ENCODE peak calls at places on chromosomes 6 and 20, in eight cellular contexts. N, P, K, Z, W, F, M and Q are unnamed samples. For H3K4me1 and H3K9me3, the result is how much of the 10 kb centered on the place peaks cover.

GRCh38 chr6:133241088-133241900 is at the start of gene EYA4:
- DNase-seq in N (peak), F (no peak), M (no peak), Z (peak), W (peak), K (no peak), P (no peak), Q (no peak)

GRCh38 chr6:51098246-51098645 is 279.6 kb downstream of the TFAP2B start:
- DNase-seq in K (no peak), Z (no peak), F (no peak), P (no peak), M (no peak), W (no peak), N (no peak), Q (no peak)

GRCh38 chr20:3777726-3778629 is 3.3 kb downstream of the SPEF1 start:
- DNase-seq in W (peak), M (peak), Z (peak), P (peak), N (peak), K (peak), F (peak), Q (peak)

GRCh38 chr6:149319413-149319812 is 1.9 kb downstream of the TAB2 start:
- DNase-seq in K (no peak), P (no peak), N (no peak), M (no peak), F (peak), Z (no peak), W (peak), Q (no peak)

GRCh38 chr6:142225552-142225951 is 76.3 kb upstream of the ADGRG6 start:
- DNase-seq in F (no peak), W (no peak), N (no peak), Z (no peak), P (no peak), M (no peak), K (no peak), Q (no peak)

GRCh38 chr6:160007581-160007980 is 38.7 kb downstream of the IGF2R start:
- DNase-seq in N (no peak), M (no peak), F (no peak), Z (no peak), W (no peak), K (no peak), P (no peak), Q (no peak)

GRCh38 chr6:34018026-34018425 is 127.9 kb downstream of the GRM4 start:
- DNase-seq in M (no peak), F (no peak), P (no peak), Z (no peak), K (no peak), W (no peak), N (no peak), Q (no peak)

GRCh38 chr20:35055445-35056276 is 36.9 kb downstream of the TRPC4AP start:
- DNase-seq in Z (no peak), W (peak), M (no peak), F (peak), K (no peak), N (peak), P (no peak), Q (no peak)

GRCh38 chr6:83270971-83271714 is 78.0 kb downstream of the RWDD2A start:
- DNase-seq in M (no peak), N (no peak), W (peak), K (no peak), F (no peak), P (no peak), Z (no peak), Q (no peak)

GRCh38 chr20:63952769-63953168 is 3.4 kb downstream of the UCKL1 start:
- DNase-seq in W (no peak), N (no peak), Z (no peak), K (no peak), P (no peak), F (no peak), M (peak), Q (no peak)

GRCh38 chr20:1332749-1333300 is 3.9 kb upstream of the SDCBP2 start:
- DNase-seq in F (no peak), M (peak), W (no peak), K (no peak), N (no peak), Z (no peak), P (no peak), Q (no peak)

GRCh38 chr20:58555078-58555765 is 40.0 kb upstream of the APCDD1L start:
- DNase-seq in N (no peak), W (peak), P (no peak), F (no peak), Z (peak), M (no peak), K (no peak), Q (no peak)

GRCh38 chr20:8388146-8388545 is 256.1 kb downstream of the PLCB1 start:
- DNase-seq in F (no peak), P (no peak), W (peak), M (no peak), K (no peak), N (no peak), Z (no peak), Q (no peak)

GRCh38 chr6:111576302-111576701 is 29.4 kb downstream of the TRAF3IP2 start:
- DNase-seq in N (no peak), M (no peak), Z (no peak), W (peak), K (no peak), P (no peak), F (no peak), Q (no peak)

GRCh38 chr6:36232172-36232571 is 35.6 kb downstream of the BRPF3 start:
- DNase-seq in M (no peak), P (no peak), N (no peak), F (no peak), K (no peak), W (no peak), Z (peak), Q (no peak)

GRCh38 chr6:36227379-36228344 is 31.1 kb downstream of the BRPF3 start:
- DNase-seq in P (no peak), M (no peak), N (no peak), W (no peak), F (no peak), Z (peak), K (no peak), Q (no peak)

GRCh38 chr6:36226648-36227047 is 30.1 kb downstream of the BRPF3 start:
- DNase-seq in N (no peak), P (no peak), W (no peak), M (no peak), K (no peak), Z (peak), F (no peak), Q (no peak)

GRCh38 chr6:36229223-36229622 is 32.7 kb downstream of the BRPF3 start:
- DNase-seq in K (no peak), M (no peak), Z (peak), F (no peak), P (no peak), W (no peak), N (no peak), Q (no peak)

GRCh38 chr6:36230376-36230775 is 33.8 kb downstream of the BRPF3 start:
- DNase-seq in Z (no peak), F (no peak), M (no peak), P (no peak), W (no peak), N (no peak), K (no peak), Q (no peak)
- H3K4me1 ChIP-seq in Z (under half), F (under half), M (under half), P (under half), W (under half), N (under half), K (under half), Q (under half)

GRCh38 chr6:162364488-162364887 is 363.1 kb downstream of the PRKN start:
- DNase-seq in N (no peak), M (no peak), W (no peak), P (no peak), K (no peak), Z (no peak), F (no peak), Q (no peak)
- H3K9me3 ChIP-seq in N (under half), M (under half), W (under half), P (under half), K (under half), Z (under half), F (under half), Q (under half)

GRCh38 chr6:24888967-24889366 is 46.8 kb downstream of the RIPOR2 start:
- DNase-seq in P (no peak), W (no peak), F (no peak), N (no peak), M (no peak), K (no peak), Z (no peak), Q (no peak)

GRCh38 chr6:24891004-24891403 is 44.8 kb downstream of the RIPOR2 start:
- DNase-seq in K (no peak), F (no peak), P (no peak), Z (no peak), M (no peak), N (no peak), W (no peak), Q (no peak)

GRCh38 chr6:24887520-24887919 is 48.2 kb downstream of the RIPOR2 start:
- DNase-seq in M (no peak), P (no peak), K (no peak), F (no peak), W (no peak), N (no peak), Z (no peak), Q (no peak)

GRCh38 chr6:24893342-24893850 is 42.4 kb downstream of the RIPOR2 start:
- DNase-seq in M (no peak), W (no peak), P (no peak), Z (no peak), K (no peak), N (no peak), F (no peak), Q (no peak)

DNA sequence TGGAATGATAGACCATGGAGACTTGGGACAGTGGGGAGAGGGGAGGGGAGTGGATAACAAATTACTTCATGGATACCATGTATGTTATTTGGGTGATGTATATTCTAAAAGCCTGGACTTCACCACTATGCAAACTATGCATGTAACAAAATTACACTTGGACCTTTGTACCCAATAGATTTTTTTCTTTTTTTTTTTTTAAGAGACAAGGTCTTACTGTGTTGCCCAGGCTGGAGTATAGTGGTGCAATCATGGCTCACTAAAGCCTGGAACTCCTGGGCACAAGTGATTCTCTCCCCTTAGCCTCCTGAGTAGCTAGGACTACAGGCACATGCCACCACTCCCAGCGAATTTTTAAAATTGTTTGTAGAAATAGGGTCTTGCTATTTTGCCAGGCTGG is 45.3 kb downstream of the RIPOR2 start:
- DNase-seq in N (no peak), P (no peak), F (no peak), W (no peak), K (no peak), M (no peak), Z (no peak), Q (no peak)
- H3K4me1 ChIP-seq in N (under half), P (under half), F (half or more), W (under half), K (under half), M (under half), Z (under half), Q (under half)

GRCh38 chr20:41600926-41601631 is 17.1 kb downstream of the CHD6 start:
- DNase-seq in F (no peak), N (no peak), M (no peak), P (no peak), W (no peak), K (no peak), Z (no peak), Q (no peak)
- H3K9me3 ChIP-seq in F (half or more), N (under half), M (under half), P (under half), W (under half), K (under half), Z (under half), Q (under half)